ENCODE peak calls at places on chromosomes 5 and 9, in seven cellular contexts. Y is ovary; K is effector memory CD4-positive, alpha-beta T cell; J is HS-5; C is ELF-1; O is frontal cortex; A is activated CD4-positive, alpha-beta T cell treated with anti-CD3 and anti-CD28 coated beads for 48 hours. P is an unnamed sample.

GRCh38 chr5:150075806-150076205 is 10.5 kb downstream of the CSF1R start:
- DNase-seq in J (no peak), C (no peak), K (no peak), A (no peak), O (peak; percentile 1), Y (no peak), P (no peak)

GRCh38 chr5:176547811-176548210 is 1.3 kb upstream of the CDHR2 start:
- DNase-seq in A (no peak), C (no peak), Y (no peak), K (no peak), O (no peak), J (no peak), P (no peak)

GRCh38 chr9:125843646-125844045 is 96.5 kb downstream of the PBX3 start:
- DNase-seq in O (no peak), K (no peak), A (no peak), Y (no peak), J (no peak), C (peak; percentile 27), P (no peak)

GRCh38 chr5:135033866-135034185 is 202 bp downstream of the PITX1 start:
- DNase-seq in A (no peak), O (no peak), K (no peak), C (no peak), J (no peak), Y (no peak), P (no peak)

GRCh38 chr5:180193749-180194375 is 15.1 kb downstream of the RASGEF1C start:
- DNase-seq in O (no peak), K (no peak), J (no peak), Y (no peak), A (no peak), C (no peak), P (no peak)

GRCh38 chr5:40416588-40416987 is 263.1 kb upstream of the PTGER4 start:
- DNase-seq in A (no peak), Y (no peak), C (no peak), K (no peak), J (no peak), O (no peak), P (no peak)

GRCh38 chr9:117697046-117697445 is 7.2 kb upstream of the TLR4 start:
- DNase-seq in K (no peak), O (no peak), A (no peak), C (no peak), J (no peak), Y (no peak), P (no peak)

GRCh38 chr5:107449369-107449768 is 221.4 kb downstream of the EFNA5 start:
- DNase-seq in O (no peak), K (no peak), A (no peak), Y (no peak), C (no peak), J (no peak), P (no peak)

GRCh38 chr9:5263568-5264218 is 32.5 kb downstream of the INSL4 start:
- DNase-seq in O (no peak), J (no peak), A (no peak), K (no peak), C (no peak), Y (no peak), P (no peak)

P was measured in cerebellum.